ENCODE peak calls at places on chromosome 5, in five cellular contexts. X is AG04450, F is caudate nucleus, B is thyroid gland, M is neuronal stem cell. U is an unnamed sample.

GRCh38 chr5:89883967-89884366 is 525.6 kb downstream of the CETN3 start:
- DNase-seq in X (no peak), F (no peak), B (no peak), M (no peak), U (no peak)

GRCh38 chr5:67537439-67538342 is 341.1 kb upstream of the CD180 start:
- DNase-seq in X (no peak), F (no peak), B (no peak), M (no peak), U (no peak)

GRCh38 chr5:150350524-150351344 is 6.8 kb upstream of the TCOF1 start:
- DNase-seq in X (peak; percentile 43), F (peak; percentile 76), B (peak; percentile 50), M (peak; percentile 36), U (no peak)

GRCh38 chr5:159402328-159402727 is 72.0 kb upstream of the IL12B start:
- DNase-seq in X (no peak), F (no peak), B (peak; percentile 9), M (no peak), U (peak; percentile 47)

GRCh38 chr5:135179308-135179980 is 145.4 kb upstream of the PITX1 start:
- DNase-seq in X (no peak), F (no peak), B (no peak), M (no peak), U (peak; percentile 36)

GRCh38 chr5:141916522-141916921 is 7.1 kb upstream of the DELE1 start:
- DNase-seq in X (no peak), F (no peak), B (no peak), M (no peak), U (no peak)

GRCh38 chr5:3789519-3790193 is 194.0 kb downstream of the IRX1 start:
- DNase-seq in X (no peak), F (no peak), B (no peak), M (no peak), U (no peak)

GRCh38 chr5:29780401-29780800 is 1413.1 kb upstream of the CDH6 start:
- DNase-seq in X (no peak), F (no peak), B (no peak), M (no peak), U (no peak)

GRCh38 chr5:59923465-59923864 is 29.9 kb upstream of the PDE4D start:
- DNase-seq in X (no peak), F (no peak), B (no peak), M (no peak), U (no peak)

GRCh38 chr5:96254980-96255681 is 177.9 kb downstream of the PCSK1 start:
- DNase-seq in X (peak; percentile 89), F (no peak), B (no peak), M (no peak), U (no peak)

GRCh38 chr5:139650031-139650688 is 2.0 kb downstream of the CXXC5 start:
- DNase-seq in X (no peak), F (peak; percentile 35), B (peak; percentile 57), M (no peak), U (no peak)

GRCh38 chr5:87015908-87016307 is 251.8 kb upstream of the RASA1 start:
- DNase-seq in X (no peak), F (no peak), B (no peak), M (no peak), U (no peak)

GRCh38 chr5:125700380-125700856 is 722.8 kb upstream of the GRAMD2B start:
- DNase-seq in X (no peak), F (no peak), B (no peak), M (no peak), U (no peak)

GRCh38 chr5:39274388-39275085 is 55.2 kb upstream of the FYB1 start:
- DNase-seq in X (no peak), F (no peak), B (no peak), M (no peak), U (no peak)

GRCh38 chr5:149423287-149424268 is 44.5 kb upstream of the IL17B start:
- DNase-seq in X (peak; percentile 63), F (no peak), B (no peak), M (no peak), U (no peak)

GRCh38 chr5:135569755-135570452 is 8.9 kb downstream of the CXCL14 start:
- DNase-seq in X (no peak), F (no peak), B (peak; percentile 38), M (no peak), U (peak; percentile 48)

GRCh38 chr5:176985516-176985915 is 21.1 kb downstream of the UIMC1 start:
- DNase-seq in X (no peak), F (no peak), B (no peak), M (no peak), U (no peak)

GRCh38 chr5:80701597-80701996 is 46.8 kb upstream of the DHFR start:
- DNase-seq in X (no peak), F (no peak), B (no peak), M (no peak), U (no peak)

GRCh38 chr5:36418172-36418979 is 116.7 kb upstream of the RANBP3L start:
- DNase-seq in X (no peak), F (no peak), B (no peak), M (no peak), U (no peak)

GRCh38 chr5:68433921-68434879 is 218.6 kb downstream of the PIK3R1 start:
- DNase-seq in X (peak; percentile 81), F (peak; percentile 76), B (peak; percentile 33), M (no peak), U (peak; percentile 86)

GRCh38 chr5:180070726-180071417 is 687 bp downstream of the RNF130 start:
- DNase-seq in X (no peak), F (peak; percentile 40), B (peak; percentile 42), M (no peak), U (no peak)

DNA sequence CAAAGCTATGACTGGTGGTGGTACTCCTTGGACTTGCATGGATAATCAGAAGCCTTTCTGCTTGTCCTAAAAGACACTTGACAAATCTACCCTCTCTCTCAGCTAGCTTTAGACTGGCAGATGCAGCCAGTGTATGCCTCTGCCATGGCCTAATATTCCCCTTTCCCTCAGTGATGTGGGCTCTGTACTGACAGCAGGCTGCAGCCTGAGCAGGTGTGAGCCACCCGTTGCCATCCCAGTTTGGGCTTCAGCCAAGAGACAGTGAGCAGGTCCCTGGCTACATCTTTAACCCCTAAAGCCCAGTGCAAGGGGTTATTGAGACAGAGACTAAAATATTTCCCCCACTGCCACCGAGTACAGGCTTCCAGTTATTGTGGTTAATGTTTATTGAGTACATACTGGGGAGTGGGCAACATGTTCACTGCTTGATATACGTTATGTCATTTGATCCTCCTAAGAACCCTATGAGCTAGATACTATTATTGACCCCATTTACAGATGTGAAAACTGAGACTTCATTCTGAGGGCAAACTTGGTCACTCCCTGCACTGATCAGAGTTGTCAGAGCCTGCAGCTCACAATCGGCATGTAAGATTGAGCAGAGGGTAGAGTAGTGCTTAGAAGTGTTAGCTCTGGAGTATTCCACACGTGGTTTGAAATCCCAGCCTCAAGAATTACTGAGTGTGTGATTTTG is 254.2 kb downstream of the ARHGAP26 start:
- DNase-seq in X (no peak), F (no peak), B (no peak), M (no peak), U (no peak)
- H3K27ac ChIP-seq in X (no peak overlapping the region), F (no peak overlapping the region), B (no peak overlapping the region), M (no peak overlapping the region), U (no peak overlapping the region)

DNA sequence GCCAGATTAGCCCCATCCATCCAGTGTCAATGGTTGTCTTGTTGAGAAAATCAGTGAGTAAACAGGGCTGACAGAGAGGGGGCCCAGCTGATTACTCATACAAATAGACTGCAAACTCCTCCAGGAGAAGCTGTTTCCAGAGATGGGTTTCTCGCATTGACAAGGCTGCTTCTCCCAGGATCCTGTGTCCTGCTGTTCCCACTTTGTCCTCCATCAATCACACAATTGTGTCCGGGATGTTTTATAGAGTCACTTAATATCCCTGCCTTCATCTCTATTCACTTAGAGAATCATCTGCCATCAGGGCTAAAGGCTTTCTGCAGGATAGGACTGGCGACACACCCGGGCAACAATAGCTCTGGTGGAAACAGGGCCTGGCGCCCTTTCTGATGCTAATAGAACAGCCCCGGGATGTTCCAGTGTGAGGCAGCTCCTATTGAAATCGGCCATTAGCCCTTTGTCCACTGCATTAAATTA is 71.7 kb upstream of the TBCA start:
- DNase-seq in X (no peak), F (peak; percentile 36), B (no peak), M (peak; percentile 81), U (no peak)
- H3K27ac ChIP-seq in X (no peak overlapping the region), F (peak overlapping the region; percentile 55), B (no peak overlapping the region), M (no peak overlapping the region), U (no peak overlapping the region)

DNA sequence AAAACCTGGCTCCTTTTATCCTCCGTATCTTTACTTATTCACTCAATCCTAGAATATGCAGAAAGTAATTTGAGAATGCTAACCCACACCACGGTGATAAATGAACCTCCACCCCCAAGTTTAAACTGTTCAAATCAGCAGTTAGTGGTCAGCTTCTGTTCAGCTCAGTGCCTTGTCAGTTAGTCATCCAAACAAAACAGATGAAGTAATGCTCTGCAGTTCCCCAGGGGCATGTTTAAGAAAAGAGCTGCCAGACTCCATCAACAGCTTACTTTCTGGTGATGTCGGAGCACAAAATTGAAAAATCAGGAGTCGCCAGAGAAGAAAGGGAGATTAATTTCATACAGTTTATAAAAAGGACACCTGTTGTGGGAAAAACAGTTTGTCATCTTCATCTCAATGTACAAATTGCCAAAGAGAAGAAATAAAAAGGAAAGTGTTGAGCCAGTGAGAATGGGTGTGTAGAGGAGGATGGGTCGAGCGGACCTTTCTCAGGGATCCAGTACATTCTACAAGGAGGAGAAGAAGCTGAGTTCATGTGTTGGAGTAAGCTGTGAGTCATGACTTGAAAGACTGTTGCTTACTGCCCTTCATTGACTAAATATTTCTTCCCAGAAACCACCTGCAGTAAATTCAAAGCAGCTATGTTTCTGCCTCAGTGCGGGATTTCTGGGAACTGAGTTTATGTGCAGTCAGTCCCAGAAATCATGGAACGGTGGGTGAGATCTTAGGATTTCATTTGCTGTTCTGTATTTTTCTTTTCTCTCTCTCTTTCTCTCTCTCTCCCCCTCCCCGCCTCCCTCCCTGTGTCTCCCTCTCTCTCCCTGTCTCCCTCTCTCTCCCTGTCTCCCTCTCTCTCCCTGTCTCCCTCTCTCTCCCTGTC is 13.7 kb downstream of the TRIO start:
- DNase-seq in X (peak; percentile 96), F (no peak), B (no peak), M (no peak), U (no peak)
- H3K27ac ChIP-seq in X (peak overlapping the region; percentile 96), F (no peak overlapping the region), B (no peak overlapping the region), M (no peak overlapping the region), U (peak overlapping the region; percentile 36)

DNA sequence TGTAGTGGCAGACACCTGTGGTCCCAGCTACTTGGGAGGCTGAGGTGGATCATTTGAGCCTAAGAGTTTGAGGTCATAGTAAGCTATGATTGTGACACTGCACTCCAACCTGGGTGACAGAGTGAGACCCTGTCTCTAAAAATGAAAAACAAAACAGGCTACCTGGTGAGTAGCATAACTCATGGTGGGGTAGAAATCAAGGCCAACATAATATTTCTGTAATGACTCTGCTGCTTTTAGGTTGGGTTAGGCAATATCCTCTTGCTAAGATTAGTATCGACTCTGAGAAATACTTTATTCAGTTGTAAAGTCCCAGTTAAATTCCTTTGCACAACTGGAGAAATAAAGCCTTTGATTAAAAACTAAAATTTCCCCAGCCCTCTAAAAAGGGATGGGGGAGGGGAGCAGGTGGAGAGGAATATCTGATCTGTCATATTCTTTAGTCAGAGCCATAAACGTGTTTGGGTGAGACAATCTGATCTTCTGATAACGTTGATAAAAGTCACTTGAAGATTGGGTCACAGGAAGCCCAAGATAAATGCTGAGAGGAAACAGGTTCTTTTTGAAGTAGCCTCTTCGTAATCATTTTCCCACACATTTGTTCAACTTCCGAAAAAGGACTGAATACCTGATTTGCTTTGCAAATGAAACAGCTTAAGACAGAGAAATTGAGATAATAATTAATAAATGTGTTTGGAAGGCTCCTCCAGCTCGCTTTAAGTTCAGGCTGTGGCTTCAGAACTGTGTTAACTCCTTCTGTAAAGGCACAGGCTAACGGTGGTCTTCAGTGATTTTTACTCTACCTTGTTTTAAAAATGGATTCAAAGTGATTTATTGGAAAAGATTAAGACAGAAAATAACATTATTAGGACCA is 15.0 kb downstream of the IL4 start:
- DNase-seq in X (no peak), F (no peak), B (no peak), M (no peak), U (no peak)
- H3K27ac ChIP-seq in X (no peak overlapping the region), F (no peak overlapping the region), B (no peak overlapping the region), M (no peak overlapping the region), U (no peak overlapping the region)